ENCODE peak calls at places on chromosomes 6 and 20, in five cellular contexts. V, U, S, P and X are unnamed samples.

GRCh38 chr6:90194371-90194841 is 102.2 kb downstream of the BACH2 start:
- DNase-seq in V (no peak), S (no peak), U (no peak), P (no peak), X (peak)

GRCh38 chr6:137762168-137763090 is 104.6 kb upstream of the TNFAIP3 start:
- DNase-seq in P (no peak), V (no peak), U (no peak), S (no peak), X (no peak)

GRCh38 chr6:4714961-4715501 is 61.2 kb upstream of the CDYL start:
- DNase-seq in P (no peak), S (no peak), V (no peak), U (no peak), X (no peak)

GRCh38 chr6:149273318-149273717 is 44.2 kb upstream of the TAB2 start:
- DNase-seq in U (no peak), V (no peak), P (peak), S (peak), X (no peak)

GRCh38 chr6:145214570-145214969 is 520.8 kb downstream of the EPM2A start:
- DNase-seq in P (peak), V (peak), U (no peak), S (peak), X (no peak)

GRCh38 chr6:156933201-156934053 is 156.2 kb downstream of the ARID1B start:
- DNase-seq in P (no peak), S (no peak), U (peak), V (peak), X (no peak)

GRCh38 chr20:19658137-19658536 is 99.9 kb upstream of the RIN2 start:
- DNase-seq in V (no peak), S (peak), U (no peak), P (no peak), X (no peak)

GRCh38 chr6:98636941-98637340 is 197.4 kb upstream of the POU3F2 start:
- DNase-seq in S (no peak), U (no peak), P (no peak), V (no peak), X (no peak)

GRCh38 chr6:111478749-111479148 is 4.3 kb downstream of the REV3L start:
- DNase-seq in P (peak), U (no peak), V (no peak), S (peak), X (no peak)

GRCh38 chr6:155050311-155050710 is 55.2 kb downstream of the TIAM2 start:
- DNase-seq in V (no peak), S (peak), P (no peak), U (no peak), X (no peak)

GRCh38 chr6:57313711-57314471 is 3.5 kb upstream of the PRIM2 start:
- DNase-seq in U (peak), P (no peak), V (peak), S (no peak), X (peak)

GRCh38 chr6:11616200-11616611 is 78.7 kb downstream of the TMEM170B start:
- DNase-seq in S (no peak), P (no peak), V (no peak), U (no peak), X (no peak)

GRCh38 chr6:16711551-16712249 is 49.6 kb downstream of the ATXN1 start:
- DNase-seq in S (peak), U (no peak), V (peak), P (no peak), X (no peak)

GRCh38 chr20:64038579-64039292 is 2.8 kb downstream of the C20orf204 start:
- DNase-seq in V (peak), S (peak), P (peak), U (peak), X (no peak)

GRCh38 chr6:30954631-30955366 is 14.0 kb downstream of the MUCL3 start:
- DNase-seq in S (no peak), P (no peak), V (no peak), U (no peak), X (no peak)

GRCh38 chr20:62964700-62965099 is 12.2 kb downstream of the SLC17A9 start:
- DNase-seq in S (no peak), V (no peak), P (no peak), U (no peak), X (no peak)

GRCh38 chr6:17096076-17096475 is 5.8 kb upstream of the STMND1 start:
- DNase-seq in S (no peak), U (no peak), V (no peak), P (no peak), X (no peak)

GRCh38 chr6:127120787-127121636 is 2.5 kb downstream of the RSPO3 start:
- DNase-seq in V (peak), S (peak), U (peak), P (peak), X (no peak)

GRCh38 chr20:1022871-1023270 is 20.8 kb upstream of the RSPO4 start:
- DNase-seq in P (no peak), U (no peak), V (no peak), S (no peak), X (no peak)

GRCh38 chr6:73032586-73032985 is 192.7 kb downstream of the KHDC1L start:
- DNase-seq in U (no peak), S (no peak), V (peak), P (no peak), X (no peak)

GRCh38 chr6:168025831-168026325 is 28.4 kb downstream of the KIF25 start:
- DNase-seq in P (no peak), V (no peak), S (no peak), U (no peak), X (no peak)

GRCh38 chr6:35173068-35174042 is 32.2 kb upstream of the TCP11 start:
- DNase-seq in S (no peak), V (no peak), U (no peak), P (no peak), X (no peak)

GRCh38 chr6:130293800-130294199 is 71.0 kb upstream of the SAMD3 start:
- DNase-seq in U (peak), V (peak), P (peak), S (no peak), X (no peak)

GRCh38 chr6:12543953-12544352 is 172.6 kb upstream of the PHACTR1 start:
- DNase-seq in U (no peak), V (peak), S (peak), P (no peak), X (no peak)

GRCh38 chr6:7727150-7727950 is 1.5 kb downstream of the BMP6 start:
- DNase-seq in V (peak), U (no peak), S (peak), P (no peak), X (no peak)

GRCh38 chr20:34302312-34302722 is 838 bp downstream of the AHCY start:
- DNase-seq in P (no peak), V (peak), S (no peak), U (no peak), X (no peak)

GRCh38 chr6:132320007-132320406 is 81.3 kb downstream of the MOXD1 start:
- DNase-seq in V (no peak), S (no peak), U (no peak), P (no peak), X (no peak)

GRCh38 chr6:24718449-24719124 is 367 bp downstream of the C6orf62 start:
- DNase-seq in V (no peak), S (no peak), P (no peak), U (no peak), X (no peak)